ENCODE peak calls at places on chromosomes 16 and 17, in four cellular contexts. One of them, this sample, is unnamed.

GRCh38 chr16:79299154-79299799 is 301.3 kb downstream of the MAF start:
- DNase-seq in epithelial cell of proximal tubule: no peak
- DNase-seq in fibroblast of mammary gland: no peak
- DNase-seq in fibroblast of lung: no peak
- DNase-seq in this sample: no peak

GRCh38 chr16:19071811-19072777 is 4.7 kb downstream of the COQ7 start:
- DNase-seq in epithelial cell of proximal tubule: no peak
- DNase-seq in fibroblast of mammary gland: peak
- DNase-seq in fibroblast of lung: peak
- DNase-seq in this sample: peak

GRCh38 chr17:79399610-79400144 is 211.2 kb downstream of the RBFOX3 start:
- DNase-seq in epithelial cell of proximal tubule: no peak
- DNase-seq in fibroblast of mammary gland: no peak
- DNase-seq in fibroblast of lung: no peak
- DNase-seq in this sample: no peak

GRCh38 chr17:887842-888214 is 91.7 kb downstream of the NXN start:
- DNase-seq in epithelial cell of proximal tubule: no peak
- DNase-seq in fibroblast of mammary gland: no peak
- DNase-seq in fibroblast of lung: no peak
- DNase-seq in this sample: no peak

GRCh38 chr16:8469102-8469778 is 121.1 kb downstream of the TMEM114 start:
- DNase-seq in epithelial cell of proximal tubule: no peak
- DNase-seq in fibroblast of mammary gland: no peak
- DNase-seq in fibroblast of lung: no peak
- DNase-seq in this sample: no peak

GRCh38 chr17:59377410-59377809 is 46.0 kb downstream of the YPEL2 start:
- DNase-seq in epithelial cell of proximal tubule: no peak
- DNase-seq in fibroblast of mammary gland: peak
- DNase-seq in fibroblast of lung: peak
- DNase-seq in this sample: peak

GRCh38 chr17:61490540-61490975 is 38.3 kb downstream of the TBX4 start:
- DNase-seq in epithelial cell of proximal tubule: no peak
- DNase-seq in fibroblast of mammary gland: peak
- DNase-seq in fibroblast of lung: peak
- DNase-seq in this sample: peak

GRCh38 chr16:14527411-14528044 is 102.5 kb downstream of the PARN start:
- DNase-seq in epithelial cell of proximal tubule: peak
- DNase-seq in fibroblast of mammary gland: peak
- DNase-seq in fibroblast of lung: peak
- DNase-seq in this sample: peak

GRCh38 chr16:50024207-50024606 is 818 bp upstream of the CNEP1R1 start:
- DNase-seq in epithelial cell of proximal tubule: no peak
- DNase-seq in fibroblast of mammary gland: no peak
- DNase-seq in fibroblast of lung: no peak
- DNase-seq in this sample: no peak

GRCh38 chr16:68617735-68618134 is 27.4 kb upstream of the CDH3 start:
- DNase-seq in epithelial cell of proximal tubule: no peak
- DNase-seq in fibroblast of mammary gland: no peak
- DNase-seq in fibroblast of lung: no peak
- DNase-seq in this sample: no peak

GRCh38 chr16:87604572-87605135 is 2.3 kb downstream of the JPH3 start:
- DNase-seq in epithelial cell of proximal tubule: no peak
- DNase-seq in fibroblast of mammary gland: no peak
- DNase-seq in fibroblast of lung: no peak
- DNase-seq in this sample: no peak

GRCh38 chr17:56710986-56711385 is 117.5 kb downstream of the NOG start:
- DNase-seq in epithelial cell of proximal tubule: no peak
- DNase-seq in fibroblast of mammary gland: no peak
- DNase-seq in fibroblast of lung: no peak
- DNase-seq in this sample: no peak

GRCh38 chr17:8954339-8954738 is 11.2 kb downstream of the PIK3R5 start:
- DNase-seq in epithelial cell of proximal tubule: no peak
- DNase-seq in fibroblast of mammary gland: no peak
- DNase-seq in fibroblast of lung: no peak
- DNase-seq in this sample: no peak

GRCh38 chr17:67376509-67376891 is 581 bp upstream of the PITPNC1 start:
- DNase-seq in epithelial cell of proximal tubule: no peak
- DNase-seq in fibroblast of mammary gland: peak
- DNase-seq in fibroblast of lung: peak
- DNase-seq in this sample: peak

GRCh38 chr17:8940866-8941471 is 24.5 kb downstream of the PIK3R5 start:
- DNase-seq in epithelial cell of proximal tubule: no peak
- DNase-seq in fibroblast of mammary gland: no peak
- DNase-seq in fibroblast of lung: no peak
- DNase-seq in this sample: no peak

DNA sequence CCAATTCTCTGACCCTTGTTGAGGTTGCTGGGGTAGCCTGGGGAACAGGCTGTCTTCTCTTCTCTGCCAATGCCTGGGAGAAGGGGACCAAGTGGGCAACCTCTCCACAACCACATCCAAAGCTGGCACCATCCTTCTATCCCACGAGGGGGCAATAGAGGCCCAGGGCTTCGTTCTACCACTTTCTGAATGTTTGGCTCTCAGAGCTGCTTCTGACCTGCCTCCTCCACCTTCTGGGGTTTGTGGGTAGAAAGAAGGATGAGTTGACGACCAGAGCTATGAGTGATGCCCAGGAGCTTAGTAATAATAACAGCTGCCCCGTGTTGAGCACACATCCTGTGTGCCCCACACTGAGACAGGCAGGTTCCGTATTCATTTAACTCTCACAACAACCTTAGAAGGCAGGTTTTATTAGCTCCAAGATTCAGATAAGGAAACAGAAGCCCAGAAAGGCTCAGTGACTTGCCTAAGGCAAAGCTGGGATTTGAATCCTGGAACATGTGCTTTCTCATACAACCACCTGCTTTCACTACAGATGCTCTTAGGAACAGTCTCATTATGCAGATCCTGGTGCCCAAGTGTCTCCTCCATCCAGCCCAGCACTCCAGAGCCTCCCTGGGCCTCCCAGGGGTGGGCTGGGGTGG is 11.1 kb downstream of the TSPOAP1 start:
- DNase-seq in epithelial cell of proximal tubule: no peak
- DNase-seq in fibroblast of mammary gland: peak
- DNase-seq in fibroblast of lung: peak
- DNase-seq in this sample: peak
- TF ChIP-seq CTCF in epithelial cell of proximal tubule: peak
- TF ChIP-seq CTCF in fibroblast of mammary gland: peak
- TF ChIP-seq CTCF in fibroblast of lung: peak
- TF ChIP-seq CTCF in this sample: peak

GRCh38 chr16:88667496-88667895 is 4.6 kb upstream of the MVD start:
- DNase-seq in epithelial cell of proximal tubule: no peak
- DNase-seq in fibroblast of mammary gland: no peak
- DNase-seq in fibroblast of lung: no peak
- DNase-seq in this sample: peak
- TF ChIP-seq CTCF in epithelial cell of proximal tubule: no peak
- TF ChIP-seq CTCF in fibroblast of mammary gland: no peak
- TF ChIP-seq CTCF in fibroblast of lung: no peak
- TF ChIP-seq CTCF in this sample: peak

DNA sequence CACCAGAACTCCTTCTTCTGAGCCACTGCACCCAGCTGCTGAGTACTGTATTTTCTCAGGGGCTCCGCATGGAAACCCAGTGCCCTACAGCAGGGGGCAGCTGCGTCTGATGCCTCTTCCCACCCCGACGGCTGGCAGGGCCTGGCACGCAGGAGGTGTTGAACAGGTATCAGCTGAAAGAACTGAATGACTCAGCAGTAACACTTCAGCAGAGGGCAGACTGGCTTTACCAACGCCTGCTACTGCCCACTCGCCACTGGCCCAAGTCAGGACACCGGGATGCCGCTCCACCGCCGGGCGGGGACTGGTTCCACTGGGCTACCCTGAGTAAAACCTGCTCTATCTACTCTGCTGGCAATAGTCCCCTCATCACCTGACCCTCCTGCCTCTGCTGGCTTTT is 100.3 kb upstream of the FA2H start:
- DNase-seq in epithelial cell of proximal tubule: no peak
- DNase-seq in fibroblast of mammary gland: no peak
- DNase-seq in fibroblast of lung: no peak
- DNase-seq in this sample: no peak
- TF ChIP-seq CTCF in epithelial cell of proximal tubule: no peak
- TF ChIP-seq CTCF in fibroblast of mammary gland: no peak
- TF ChIP-seq CTCF in fibroblast of lung: no peak
- TF ChIP-seq CTCF in this sample: no peak

DNA sequence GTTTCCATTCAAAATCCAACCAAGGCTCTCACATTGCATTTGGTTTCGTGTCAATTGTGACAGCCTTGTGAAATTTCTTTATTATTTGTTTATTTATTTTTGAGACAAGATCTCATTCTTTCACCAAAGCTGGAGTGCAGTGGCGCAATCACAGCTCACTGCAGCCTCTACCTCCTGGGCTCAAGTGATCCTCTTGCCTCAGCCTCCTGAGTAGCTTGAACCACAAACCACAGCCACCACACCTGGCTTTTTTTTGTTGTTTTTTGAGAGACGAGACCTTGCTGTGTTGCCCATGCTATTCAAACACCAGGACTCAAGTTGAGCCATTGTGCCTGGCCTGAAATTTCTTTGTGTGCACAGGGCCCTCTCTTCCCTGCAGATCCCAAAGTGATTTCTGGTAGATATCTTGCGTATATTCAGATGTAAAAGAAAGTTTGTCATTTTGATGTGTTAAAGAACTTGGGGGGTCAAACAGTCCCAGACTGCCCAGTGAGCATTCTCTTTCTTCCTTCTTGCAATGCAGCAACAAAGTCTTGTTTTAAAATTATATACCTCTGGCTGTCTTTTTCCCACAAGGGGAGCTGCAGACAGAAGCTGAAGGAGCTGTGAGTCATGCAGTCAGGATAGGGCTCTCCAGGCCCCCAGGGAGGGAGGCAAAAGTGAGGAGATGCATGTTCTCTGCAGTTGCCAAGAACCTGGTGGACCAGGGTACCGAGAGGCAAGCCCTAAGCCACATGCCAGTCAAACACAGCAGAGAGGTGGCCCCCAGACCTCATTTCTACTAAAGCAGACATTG is 15.5 kb upstream of the USP22 start:
- DNase-seq in epithelial cell of proximal tubule: no peak
- DNase-seq in fibroblast of mammary gland: peak
- DNase-seq in fibroblast of lung: peak
- DNase-seq in this sample: peak
- TF ChIP-seq CTCF in epithelial cell of proximal tubule: peak
- TF ChIP-seq CTCF in fibroblast of mammary gland: peak
- TF ChIP-seq CTCF in fibroblast of lung: peak
- TF ChIP-seq CTCF in this sample: peak

GRCh38 chr17:34360571-34360970 is 2.5 kb downstream of the CCL1 start:
- DNase-seq in epithelial cell of proximal tubule: no peak
- DNase-seq in fibroblast of mammary gland: no peak
- DNase-seq in fibroblast of lung: no peak
- DNase-seq in this sample: no peak
- TF ChIP-seq CTCF in epithelial cell of proximal tubule: no peak
- TF ChIP-seq CTCF in fibroblast of mammary gland: no peak
- TF ChIP-seq CTCF in fibroblast of lung: no peak
- TF ChIP-seq CTCF in this sample: no peak

GRCh38 chr17:75676461-75676860 is 9.3 kb downstream of the SAP30BP start:
- DNase-seq in epithelial cell of proximal tubule: no peak
- DNase-seq in fibroblast of mammary gland: no peak
- DNase-seq in fibroblast of lung: no peak
- DNase-seq in this sample: no peak

GRCh38 chr17:75680431-75680830 is 13.3 kb downstream of the SAP30BP start:
- DNase-seq in epithelial cell of proximal tubule: no peak
- DNase-seq in fibroblast of mammary gland: no peak
- DNase-seq in fibroblast of lung: no peak
- DNase-seq in this sample: no peak

GRCh38 chr17:75683467-75684041 is 16.4 kb downstream of the SAP30BP start:
- DNase-seq in epithelial cell of proximal tubule: no peak
- DNase-seq in fibroblast of mammary gland: peak
- DNase-seq in fibroblast of lung: peak
- DNase-seq in this sample: no peak

GRCh38 chr17:75681289-75681688 is 14.2 kb downstream of the SAP30BP start:
- DNase-seq in epithelial cell of proximal tubule: no peak
- DNase-seq in fibroblast of mammary gland: peak
- DNase-seq in fibroblast of lung: peak
- DNase-seq in this sample: peak

GRCh38 chr17:75679706-75680201 is 12.6 kb downstream of the SAP30BP start:
- DNase-seq in epithelial cell of proximal tubule: no peak
- DNase-seq in fibroblast of mammary gland: no peak
- DNase-seq in fibroblast of lung: peak
- DNase-seq in this sample: peak
- TF ChIP-seq CTCF in epithelial cell of proximal tubule: peak
- TF ChIP-seq CTCF in fibroblast of mammary gland: no peak
- TF ChIP-seq CTCF in fibroblast of lung: no peak
- TF ChIP-seq CTCF in this sample: peak

DNA sequence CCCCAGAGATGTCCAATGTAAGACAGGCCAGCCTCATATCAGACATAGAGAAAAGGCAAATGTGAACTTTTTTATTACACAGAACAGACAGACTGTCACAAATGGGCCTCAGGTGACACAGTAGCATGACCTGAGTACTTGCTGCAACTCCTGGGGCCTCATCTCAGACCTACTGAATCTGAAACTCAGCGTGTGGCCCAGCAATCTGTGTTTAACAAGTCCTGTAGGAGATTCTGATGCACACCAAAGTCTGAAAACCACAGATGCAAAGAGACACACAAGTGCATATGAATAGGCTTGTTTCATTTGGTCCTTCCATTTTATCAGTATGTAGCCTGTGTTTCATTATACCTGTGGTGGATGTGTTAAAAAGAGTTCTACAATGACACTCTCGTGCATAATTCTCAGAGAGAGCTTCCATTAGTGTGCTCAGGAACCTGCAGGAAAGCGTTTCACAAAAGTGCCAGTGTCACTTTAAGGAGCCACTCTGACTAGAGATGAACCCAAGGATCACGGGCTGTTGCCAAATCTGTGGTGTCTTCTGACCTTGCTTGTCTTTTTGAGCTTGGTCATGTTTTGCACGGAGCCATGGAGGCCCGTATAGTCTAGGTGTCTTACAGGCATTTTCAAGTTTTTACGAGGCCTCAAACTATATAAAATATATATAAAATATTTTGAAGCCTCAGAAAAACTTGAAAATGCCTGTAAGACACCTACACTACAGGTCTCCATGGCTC is 33.8 kb upstream of the NF1 start:
- DNase-seq in epithelial cell of proximal tubule: no peak
- DNase-seq in fibroblast of mammary gland: no peak
- DNase-seq in fibroblast of lung: no peak
- DNase-seq in this sample: no peak
- TF ChIP-seq CTCF in epithelial cell of proximal tubule: no peak
- TF ChIP-seq CTCF in fibroblast of mammary gland: no peak
- TF ChIP-seq CTCF in fibroblast of lung: no peak
- TF ChIP-seq CTCF in this sample: no peak

DNA sequence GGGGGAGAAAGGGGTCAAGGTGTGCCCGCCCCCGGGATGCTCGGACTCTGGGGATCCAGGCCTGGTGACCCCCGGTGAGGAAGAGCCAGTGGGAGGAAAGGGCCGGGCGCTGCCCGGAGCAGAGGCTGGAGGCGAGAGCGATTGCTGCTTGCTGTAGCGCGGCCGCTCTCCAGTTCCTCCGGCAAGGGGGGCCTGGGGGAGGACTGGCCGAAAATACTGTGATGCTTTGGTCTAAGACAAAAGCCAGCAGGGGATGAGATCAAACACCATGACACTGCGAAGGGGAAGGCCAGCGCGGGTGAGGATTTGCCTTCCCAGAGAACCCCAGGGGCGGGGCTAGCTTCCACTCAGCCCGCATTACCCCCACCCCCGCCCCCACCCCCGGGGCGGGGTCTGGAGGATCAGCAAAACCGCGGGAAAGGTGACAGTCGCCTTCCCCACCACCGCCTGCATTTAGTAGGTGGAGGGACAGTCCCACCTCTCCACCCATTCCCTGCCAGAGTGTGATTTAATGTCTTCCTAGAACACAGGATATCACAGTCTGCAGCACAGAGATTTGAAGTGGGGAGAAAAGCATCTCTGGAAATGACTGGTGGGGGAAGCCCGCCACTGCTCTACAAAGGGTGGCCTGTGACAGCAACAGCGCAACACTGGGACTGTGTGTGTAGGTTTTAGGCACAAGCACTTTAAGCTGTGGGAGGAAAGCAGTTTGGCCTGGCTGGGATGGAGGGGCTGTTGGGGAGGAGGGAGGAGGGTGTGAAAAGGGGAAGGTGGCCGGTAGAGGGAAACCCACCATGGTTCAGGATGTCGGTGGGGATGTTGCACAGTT is 25.7 kb downstream of the MRC2 start:
- DNase-seq in epithelial cell of proximal tubule: no peak
- DNase-seq in fibroblast of mammary gland: peak
- DNase-seq in fibroblast of lung: peak
- DNase-seq in this sample: peak
- TF ChIP-seq CTCF in epithelial cell of proximal tubule: no peak
- TF ChIP-seq CTCF in fibroblast of mammary gland: no peak
- TF ChIP-seq CTCF in fibroblast of lung: peak
- TF ChIP-seq CTCF in this sample: no peak

This sample was measured in cardiac fibroblast.